ENCODE peak calls at places on chromosome 12, in ten cellular contexts. M is Caco-2; T is activated CD8-positive, alpha-beta memory T cell treated with anti-CD3 and anti-CD28 coated beads, Interleukin-2, amount 50 U/mL, for 4 hours; S is GM10248; E is effector memory CD4-positive, alpha-beta T cell; W is cardiac fibroblast; Q is KG1; R is stimulated activated CD8-positive, alpha-beta memory T cell treated with anti-CD3 and anti-CD28 coated beads, Interleukin-2, amount 100 ng/mL, for 48 hours; L is epithelial cell of proximal tubule; G is fibroblast of the aortic adventitia. J is an unnamed sample.

GRCh38 chr12:72560370-72560769 is 288.2 kb downstream of the TRHDE start:
- DNase-seq in M (no peak), T (no peak), S (no peak), E (no peak), W (no peak), Q (no peak), R (no peak), L (no peak), G (no peak), J (no peak)

GRCh38 chr12:107379852-107380567 is 286.7 kb upstream of the CRY1 start:
- DNase-seq in M (no peak), T (no peak), S (no peak), E (no peak), W (peak; percentile 26), Q (no peak), R (no peak), L (no peak), G (peak; percentile 42), J (no peak)

GRCh38 chr12:49346659-49347306 is at the start of gene DNAJC22:
- DNase-seq in M (peak; percentile 63), T (peak; percentile 32), S (peak; percentile 71), E (no peak), W (peak; percentile 27), Q (no peak), R (no peak), L (no peak), G (no peak), J (peak; percentile 52)

GRCh38 chr12:64810831-64811230 is 13.6 kb upstream of the TBC1D30 start:
- DNase-seq in M (peak; percentile 19), T (no peak), S (no peak), E (no peak), W (no peak), Q (no peak), R (no peak), L (no peak), G (no peak), J (no peak)

GRCh38 chr12:12930633-12931032 is 21.3 kb downstream of the GPRC5D start:
- DNase-seq in M (no peak), T (no peak), S (no peak), E (no peak), W (no peak), Q (no peak), R (no peak), L (no peak), G (no peak), J (no peak)

GRCh38 chr12:25797949-25798348 is 160.5 kb upstream of the RASSF8 start:
- DNase-seq in M (no peak), T (no peak), S (no peak), E (no peak), W (no peak), Q (no peak), R (no peak), L (no peak), G (no peak), J (no peak)

GRCh38 chr12:98908866-98909265 is 263.8 kb downstream of the APAF1 start:
- DNase-seq in M (no peak), T (no peak), S (no peak), E (no peak), W (no peak), Q (no peak), R (no peak), L (no peak), G (no peak), J (no peak)

GRCh38 chr12:108364879-108365278 is 25.8 kb upstream of the CMKLR1 start:
- DNase-seq in M (no peak), T (no peak), S (no peak), E (no peak), W (no peak), Q (no peak), R (no peak), L (no peak), G (no peak), J (no peak)

GRCh38 chr12:65171870-65172269 is 2.5 kb downstream of the LEMD3 start:
- DNase-seq in M (no peak), T (no peak), S (peak; percentile 16), E (no peak), W (peak; percentile 7), Q (no peak), R (no peak), L (no peak), G (no peak), J (no peak)

GRCh38 chr12:123532808-123533649 is 490 bp downstream of the RILPL1 start:
- DNase-seq in M (peak; percentile 66), T (peak; percentile 16), S (peak; percentile 35), E (no peak), W (peak; percentile 45), Q (no peak), R (peak; percentile 8), L (no peak), G (peak; percentile 34), J (no peak)

GRCh38 chr12:53005215-53005985 is 856 bp upstream of the EIF4B start:
- DNase-seq in M (peak; percentile 20), T (peak; percentile 20), S (no peak), E (no peak), W (peak; percentile 18), Q (no peak), R (no peak), L (no peak), G (no peak), J (no peak)

GRCh38 chr12:66693901-66694513 is 15.1 kb upstream of the GRIP1 start:
- DNase-seq in M (peak; percentile 47), T (no peak), S (peak; percentile 43), E (no peak), W (peak; percentile 81), Q (peak; percentile 31), R (no peak), L (no peak), G (peak; percentile 78), J (peak; percentile 58)

GRCh38 chr12:114166360-114166759 is 200.2 kb upstream of the RBM19 start:
- DNase-seq in M (peak; percentile 38), T (no peak), S (peak; percentile 12), E (no peak), W (peak; percentile 52), Q (no peak), R (no peak), L (no peak), G (peak; percentile 42), J (no peak)

GRCh38 chr12:57772429-57773322 is at the start of gene EEF1AKMT3:
- DNase-seq in M (peak; percentile 61), T (no peak), S (peak; percentile 57), E (no peak), W (peak; percentile 54), Q (no peak), R (no peak), L (no peak), G (peak; percentile 32), J (peak; percentile 76)

GRCh38 chr12:109759595-109759994 is 46.0 kb downstream of the FAM222A start:
- DNase-seq in M (no peak), T (peak; percentile 3), S (no peak), E (no peak), W (no peak), Q (no peak), R (no peak), L (no peak), G (no peak), J (no peak)

GRCh38 chr12:2936301-2936700 is 22.9 kb upstream of the TEAD4 start:
- DNase-seq in M (no peak), T (no peak), S (no peak), E (no peak), W (no peak), Q (no peak), R (no peak), L (no peak), G (no peak), J (no peak)

GRCh38 chr12:114213055-114213561 is 192.8 kb downstream of the TBX5 start:
- DNase-seq in M (no peak), T (no peak), S (no peak), E (no peak), W (no peak), Q (no peak), R (no peak), L (no peak), G (no peak), J (no peak)

J was measured in D341Med.